ENCODE peak calls at places on chromosomes 11 and 22, in eight cellular contexts. A is mammary epithelial cell, F is SK-N-SH, Y is IMR-90, S is SK-N-MC, Q is fibroblast of lung, D is endothelial cell of umbilical vein, R is kidney. M is an unnamed sample.

GRCh38 chr22:20419664-20419951 is 18.0 kb downstream of the SCARF2 start:
- DNase-seq in A (no peak), F (no peak), Y (no peak), S (no peak), Q (no peak), D (no peak), R (no peak), M (no peak)

GRCh38 chr11:112652786-112653390 is 308.3 kb upstream of the NCAM1 start:
- DNase-seq in A (peak; percentile 79), F (no peak), Y (peak; percentile 10), S (no peak), Q (peak; percentile 70), D (no peak), R (no peak), M (no peak)

GRCh38 chr11:133953571-133953970 is 3.2 kb downstream of the IGSF9B start:
- DNase-seq in A (no peak), F (no peak), Y (no peak), S (no peak), Q (no peak), D (no peak), R (no peak), M (no peak)

GRCh38 chr11:92267968-92268367 is 43.4 kb downstream of the FAT3 start:
- DNase-seq in A (no peak), F (no peak), Y (no peak), S (no peak), Q (peak; percentile 23), D (no peak), R (no peak), M (no peak)

GRCh38 chr22:39242809-39243442 is 1.9 kb downstream of the PDGFB start:
- DNase-seq in A (peak; percentile 67), F (no peak), Y (no peak), S (no peak), Q (no peak), D (no peak), R (no peak), M (peak; percentile 88)

GRCh38 chr11:63017306-63017974 is 1.8 kb upstream of the SLC22A8 start:
- DNase-seq in A (no peak), F (peak; percentile 89), Y (no peak), S (no peak), Q (peak; percentile 3), D (peak; percentile 95), R (no peak), M (peak; percentile 65)

GRCh38 chr22:49935561-49935960 is 17.1 kb downstream of the CRELD2 start:
- DNase-seq in A (no peak), F (peak; percentile 80), Y (no peak), S (no peak), Q (no peak), D (no peak), R (peak; percentile 90), M (no peak)

GRCh38 chr11:73389902-73390301 is 13.7 kb downstream of the RELT start:
- DNase-seq in A (no peak), F (no peak), Y (no peak), S (no peak), Q (no peak), D (no peak), R (no peak), M (no peak)

GRCh38 chr22:26502688-26503561 is 9.3 kb downstream of the TFIP11 start:
- DNase-seq in A (peak; percentile 20), F (peak; percentile 59), Y (peak; percentile 51), S (no peak), Q (peak; percentile 53), D (peak; percentile 64), R (no peak), M (peak; percentile 88)

GRCh38 chr22:37187552-37187890 is 526 bp downstream of the C1QTNF6 start:
- DNase-seq in A (peak; percentile 41), F (peak; percentile 63), Y (peak; percentile 37), S (no peak), Q (peak; percentile 55), D (peak; percentile 79), R (no peak), M (peak; percentile 65)

GRCh38 chr11:17542249-17542648 is 2.0 kb downstream of the USH1C start:
- DNase-seq in A (no peak), F (no peak), Y (no peak), S (no peak), Q (no peak), D (no peak), R (no peak), M (no peak)

GRCh38 chr22:19704355-19705015 is 9.8 kb upstream of the SEPTIN5 start:
- DNase-seq in A (no peak), F (no peak), Y (no peak), S (no peak), Q (no peak), D (no peak), R (peak; percentile 45), M (no peak)

GRCh38 chr11:43904737-43905515 is 24.3 kb downstream of the ALKBH3 start:
- DNase-seq in A (peak; percentile 64), F (no peak), Y (peak; percentile 76), S (no peak), Q (peak; percentile 65), D (peak; percentile 64), R (no peak), M (no peak)

GRCh38 chr22:23110922-23111527 is 30.8 kb downstream of the RSPH14 start:
- DNase-seq in A (no peak), F (no peak), Y (no peak), S (no peak), Q (peak; percentile 5), D (no peak), R (no peak), M (no peak)

GRCh38 chr11:37141707-37142106 is 543.7 kb upstream of the RAG2 start:
- DNase-seq in A (peak; percentile 4), F (no peak), Y (no peak), S (no peak), Q (no peak), D (no peak), R (no peak), M (peak; percentile 58)

GRCh38 chr11:124602193-124602592 is 9.0 kb upstream of the PANX3 start:
- DNase-seq in A (peak; percentile 43), F (no peak), Y (peak; percentile 54), S (no peak), Q (peak; percentile 60), D (no peak), R (no peak), M (no peak)

GRCh38 chr11:70243912-70244652 is 26.4 kb upstream of the PPFIA1 start:
- DNase-seq in A (peak; percentile 45), F (no peak), Y (no peak), S (no peak), Q (peak; percentile 60), D (no peak), R (no peak), M (no peak)

GRCh38 chr22:43085658-43086606 is 3.3 kb downstream of the TTLL1 start:
- DNase-seq in A (no peak), F (no peak), Y (no peak), S (no peak), Q (no peak), D (no peak), R (no peak), M (no peak)

DNA sequence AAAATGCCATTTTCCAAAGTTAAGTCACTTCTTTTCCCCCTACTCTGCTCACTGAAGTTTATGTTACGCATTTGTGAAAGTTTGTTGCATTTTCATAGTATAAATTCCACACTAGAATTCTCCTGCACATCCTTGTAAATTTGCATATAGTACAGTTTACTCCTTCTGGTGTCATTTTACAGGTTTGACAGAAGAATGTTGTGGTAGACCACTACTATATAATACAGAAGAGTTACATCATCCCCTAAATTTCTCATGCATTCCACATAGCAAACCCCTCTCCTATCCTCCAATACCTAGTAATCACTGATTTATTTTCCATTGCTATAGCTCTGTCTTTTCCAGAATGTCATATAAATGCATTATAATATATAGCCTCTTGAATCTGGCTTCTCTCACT is 64.5 kb downstream of the CCDC73 start:
- DNase-seq in A (no peak), F (no peak), Y (no peak), S (no peak), Q (peak; percentile 58), D (no peak), R (no peak), M (no peak)
- H3K9ac ChIP-seq in A (no peak overlapping the region), F (no peak overlapping the region), Y (no peak overlapping the region), S (no peak overlapping the region), Q (no peak overlapping the region), D (no peak overlapping the region), R (no peak overlapping the region), M (no peak overlapping the region)

GRCh38 chr22:36016656-36017055 is 12.0 kb downstream of the RBFOX2 start:
- DNase-seq in A (no peak), F (no peak), Y (no peak), S (no peak), Q (peak; percentile 61), D (no peak), R (no peak), M (no peak)

GRCh38 chr22:36015155-36015805 is 13.3 kb downstream of the RBFOX2 start:
- DNase-seq in A (no peak), F (no peak), Y (no peak), S (no peak), Q (no peak), D (no peak), R (no peak), M (no peak)

GRCh38 chr22:36012332-36012731 is 16.3 kb downstream of the RBFOX2 start:
- DNase-seq in A (no peak), F (no peak), Y (peak; percentile 32), S (no peak), Q (no peak), D (no peak), R (no peak), M (no peak)

GRCh38 chr22:36015806-36016519 is 12.7 kb downstream of the RBFOX2 start:
- DNase-seq in A (no peak), F (no peak), Y (no peak), S (no peak), Q (peak; percentile 62), D (no peak), R (no peak), M (no peak)

DNA sequence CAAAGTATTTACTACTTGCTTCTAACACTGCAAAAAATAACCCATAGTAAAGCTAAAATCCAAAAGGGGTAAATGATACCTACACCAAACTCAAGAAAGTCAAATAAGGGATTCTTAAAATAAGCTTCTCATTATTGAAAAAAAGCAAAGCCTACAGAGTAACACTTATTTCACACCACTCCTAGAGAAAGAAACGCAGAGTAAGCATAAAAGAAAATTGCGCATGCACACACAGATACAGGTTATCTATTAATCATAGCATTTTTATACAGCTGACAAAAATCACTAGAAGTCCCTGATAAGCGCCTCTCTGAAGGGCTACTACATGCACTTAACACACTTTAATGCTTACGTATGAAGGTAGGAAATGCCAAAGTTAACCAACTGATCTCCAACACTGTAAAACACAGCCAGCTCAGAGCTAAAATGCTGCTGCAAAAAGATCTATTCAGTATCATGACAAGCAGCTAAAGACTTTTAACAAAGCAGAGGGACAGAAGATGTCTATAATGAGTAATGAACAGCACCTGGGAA is 14.0 kb downstream of the RBFOX2 start:
- DNase-seq in A (no peak), F (no peak), Y (no peak), S (no peak), Q (no peak), D (no peak), R (no peak), M (no peak)
- H3K9ac ChIP-seq in A (no peak overlapping the region), F (no peak overlapping the region), Y (no peak overlapping the region), S (no peak overlapping the region), Q (no peak overlapping the region), D (no peak overlapping the region), R (no peak overlapping the region), M (no peak overlapping the region)

GRCh38 chr11:120334894-120335462 is 1.2 kb upstream of the ARHGEF12 start:
- DNase-seq in A (peak; percentile 66), F (peak; percentile 59), Y (peak; percentile 94), S (peak; percentile 82), Q (peak; percentile 87), D (peak; percentile 91), R (no peak), M (peak; percentile 77)
- H3K9ac ChIP-seq in A (no peak overlapping the region), F (peak overlapping the region; percentile 78), Y (peak overlapping the region; percentile 45), S (peak overlapping the region; percentile 70), Q (peak overlapping the region; percentile 96), D (peak overlapping the region; percentile 96), R (peak overlapping the region; percentile 76), M (peak overlapping the region; percentile 49)

GRCh38 chr11:6319001-6319878 is 1.1 kb downstream of the CAVIN3 start:
- DNase-seq in A (peak; percentile 36), F (peak; percentile 16), Y (peak; percentile 34), S (no peak), Q (peak; percentile 45), D (peak; percentile 60), R (peak; percentile 85), M (peak; percentile 79)
- H3K9ac ChIP-seq in A (peak overlapping the region; percentile 99), F (peak overlapping the region; percentile 48), Y (peak overlapping the region; percentile 99), S (no peak overlapping the region), Q (peak overlapping the region; percentile 94), D (peak overlapping the region; percentile 81), R (peak overlapping the region; percentile 86), M (peak overlapping the region; percentile 98)

M was measured in endodermal cell.